ENCODE peak calls at places on chromosomes 3 and 15, in six cellular contexts. X is HepG2, N is SK-N-SH, K is K562, H is GM12891, F is GM12878. A is an unnamed sample.
A peak's percentile ranks its signal among the peaks of the same experiment; 100 is the strongest.

GRCh38 chr3:38022887-38023709 is 6.3 kb downstream of the PLCD1 start:
- DNase-seq in F (no peak), K (no peak), X (no peak), H (no peak), N (no peak), A (no peak)

GRCh38 chr3:38247366-38248035 is 18.1 kb upstream of the SLC22A13 start:
- DNase-seq in N (no peak), F (no peak), X (peak; percentile 6), K (no peak), H (no peak), A (no peak)

GRCh38 chr3:9930804-9931418 is 2.7 kb upstream of the CRELD1 start:
- DNase-seq in H (no peak), N (peak; percentile 63), F (no peak), X (peak; percentile 19), K (no peak), A (no peak)

GRCh38 chr3:9549600-9549999 is 4.0 kb downstream of the LHFPL4 start:
- DNase-seq in X (no peak), H (no peak), N (no peak), K (no peak), F (no peak), A (no peak)

GRCh38 chr3:62678841-62679240 is 196.4 kb downstream of the CADPS start:
- DNase-seq in H (no peak), F (no peak), K (no peak), X (no peak), N (no peak), A (no peak)

GRCh38 chr3:194328080-194328571 is 23.0 kb downstream of the CPN2 start:
- DNase-seq in K (peak; percentile 40), X (no peak), H (no peak), N (peak; percentile 56), F (no peak), A (no peak)

GRCh38 chr3:139481116-139481515 is 4.8 kb upstream of the RBP2 start:
- DNase-seq in X (no peak), F (no peak), N (no peak), K (no peak), H (no peak), A (no peak)

GRCh38 chr3:43153189-43154083 is 47.6 kb upstream of the POMGNT2 start:
- DNase-seq in N (no peak), X (no peak), K (no peak), H (no peak), F (no peak), A (no peak)

GRCh38 chr15:35305906-35306305 is 220.8 kb upstream of the NANOGP8 start:
- DNase-seq in X (no peak), H (no peak), K (peak; percentile 11), F (no peak), N (no peak), A (no peak)

GRCh38 chr3:194296448-194296831 is 54.7 kb downstream of the CPN2 start:
- DNase-seq in F (no peak), X (peak; percentile 42), N (no peak), K (no peak), H (no peak), A (no peak)

GRCh38 chr15:39908186-39908585 is 11.9 kb downstream of the GPR176 start:
- DNase-seq in F (no peak), X (no peak), N (peak; percentile 37), K (no peak), H (no peak), A (no peak)

GRCh38 chr3:16842710-16843270 is 42.0 kb upstream of the PLCL2 start:
- DNase-seq in H (no peak), F (no peak), N (no peak), K (no peak), X (no peak), A (no peak)

GRCh38 chr3:49799761-49800160 is at the start of gene CDHR4:
- DNase-seq in H (no peak), K (no peak), X (peak; percentile 44), F (no peak), N (no peak), A (no peak)

GRCh38 chr3:403826-404225 is 207.3 kb downstream of the CHL1 start:
- DNase-seq in K (no peak), N (no peak), H (no peak), X (no peak), F (no peak), A (no peak)

GRCh38 chr15:44163370-44163769 is 31.7 kb downstream of the FRMD5 start:
- DNase-seq in F (no peak), H (no peak), K (no peak), N (no peak), X (no peak), A (no peak)

GRCh38 chr3:37372669-37373068 is 198.3 kb upstream of the LRRFIP2 start:
- DNase-seq in H (no peak), X (no peak), F (no peak), N (no peak), K (no peak), A (no peak)

GRCh38 chr3:150960708-150961684 is 11.5 kb downstream of the CLRN1 start:
- DNase-seq in H (no peak), X (no peak), F (no peak), N (no peak), K (no peak), A (no peak)

GRCh38 chr15:62765916-62766315 is 276.6 kb upstream of the TPM1 start:
- DNase-seq in N (no peak), X (no peak), K (no peak), F (no peak), H (no peak), A (no peak)

GRCh38 chr15:66760968-66761722 is 59.1 kb downstream of the SMAD6 start:
- DNase-seq in F (no peak), K (no peak), H (no peak), X (no peak), N (no peak), A (no peak)

GRCh38 chr15:57867970-57868791 is 161.7 kb downstream of the POLR2M start:
- DNase-seq in N (no peak), K (no peak), H (no peak), X (no peak), F (no peak), A (no peak)

GRCh38 chr15:37252530-37252929 is 152.2 kb upstream of the MEIS2 start:
- DNase-seq in K (no peak), X (no peak), F (no peak), H (no peak), N (no peak), A (no peak)

GRCh38 chr3:79661866-79662265 is 105.9 kb downstream of the ROBO1 start:
- DNase-seq in H (no peak), N (no peak), F (no peak), X (no peak), K (no peak), A (no peak)
- TF ChIP-seq TAF1 in H (no peak), N (no peak), F (no peak), X (no peak), K (no peak), A (no peak)

GRCh38 chr15:31020542-31020941 is 29.1 kb upstream of the MTMR10 start:
- DNase-seq in N (no peak), H (no peak), X (no peak), K (no peak), F (no peak), A (no peak)

GRCh38 chr15:31019986-31020385 is 28.6 kb upstream of the MTMR10 start:
- DNase-seq in N (no peak), H (no peak), K (no peak), F (no peak), X (no peak), A (no peak)

GRCh38 chr15:31023841-31024240 is 32.4 kb upstream of the MTMR10 start:
- DNase-seq in N (no peak), F (no peak), H (no peak), K (no peak), X (no peak), A (no peak)

GRCh38 chr15:31024330-31024729 is 32.9 kb upstream of the MTMR10 start:
- DNase-seq in N (no peak), X (peak; percentile 79), K (no peak), F (no peak), H (no peak), A (no peak)

GRCh38 chr15:31021067-31021665 is 29.7 kb upstream of the MTMR10 start:
- DNase-seq in F (no peak), X (no peak), H (no peak), N (no peak), K (no peak), A (no peak)
- TF ChIP-seq TAF1 in F (no peak), X (no peak), H (no peak), N (no peak), K (no peak), A (no peak)

GRCh38 chr3:106135451-106136160 is 266.8 kb upstream of the CBLB start:
- DNase-seq in N (no peak), K (no peak), H (no peak), X (no peak), F (no peak), A (no peak)

GRCh38 chr3:106126016-106126525 is 257.3 kb upstream of the CBLB start:
- DNase-seq in H (no peak), K (no peak), X (no peak), F (no peak), N (no peak), A (no peak)

GRCh38 chr3:106124818-106125217 is 256.0 kb upstream of the CBLB start:
- DNase-seq in X (no peak), K (no peak), N (no peak), F (no peak), H (no peak), A (no peak)

GRCh38 chr3:106126836-106127235 is 258.0 kb upstream of the CBLB start:
- DNase-seq in N (no peak), X (no peak), H (no peak), F (no peak), K (no peak), A (no peak)

DNA sequence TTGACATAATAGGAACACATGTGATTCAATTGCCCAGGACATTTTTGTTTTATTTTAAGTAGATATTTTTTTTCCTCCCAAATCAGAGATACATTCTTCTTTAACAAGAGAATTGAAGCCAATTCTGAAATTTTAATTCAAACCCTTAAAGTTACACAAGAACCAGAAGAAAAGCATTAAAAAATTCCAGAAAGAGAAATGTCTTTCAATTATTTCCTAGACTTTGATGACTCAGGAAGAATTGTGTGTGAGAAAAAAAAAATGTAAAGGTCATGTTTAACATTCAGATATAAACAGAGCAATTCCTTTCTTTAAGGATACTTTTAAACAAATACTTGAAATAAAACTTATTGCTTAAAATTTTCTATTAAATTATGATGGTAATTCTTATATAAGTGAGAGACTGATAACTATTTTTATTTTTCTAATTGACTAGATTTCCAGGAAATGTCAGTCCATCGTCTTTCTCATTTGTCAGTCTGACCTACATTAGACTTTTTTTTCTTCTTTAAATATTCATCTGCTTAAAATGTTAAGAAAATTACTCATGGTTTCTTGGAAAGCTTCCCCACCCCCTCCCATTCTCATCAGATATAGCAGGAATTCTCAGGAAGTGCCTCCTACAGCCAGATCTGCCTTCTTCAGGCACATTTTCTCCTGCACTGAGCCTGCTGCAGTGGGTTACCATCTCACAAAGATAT is 261.7 kb upstream of the CBLB start:
- DNase-seq in N (no peak), H (no peak), X (no peak), K (peak; percentile 61), F (no peak), A (no peak)
- TF ChIP-seq TAF1 in N (no peak), H (no peak), X (no peak), K (no peak), F (no peak), A (no peak)

DNA sequence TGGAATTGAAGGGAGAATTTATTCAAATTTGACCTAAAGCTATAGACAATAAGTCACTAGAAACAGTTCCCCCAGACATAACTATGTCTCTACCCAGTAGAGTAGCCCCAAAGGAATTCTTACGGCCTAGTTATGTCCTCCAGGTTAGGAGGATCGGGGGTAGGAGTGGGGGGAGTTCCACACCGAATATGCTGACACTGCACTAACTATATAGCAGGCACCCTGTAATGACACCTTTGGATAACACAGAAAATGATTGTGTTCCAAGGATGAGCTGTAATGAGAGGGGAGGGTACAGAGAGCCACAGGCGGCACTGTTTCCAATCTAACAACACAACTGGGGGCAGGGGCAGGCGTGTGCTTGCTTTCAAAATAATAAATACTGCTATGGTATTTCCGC is 376.2 kb upstream of the RORA start:
- DNase-seq in N (no peak), H (no peak), K (no peak), F (no peak), X (no peak), A (no peak)
- TF ChIP-seq TAF1 in N (no peak), H (no peak), K (no peak), F (no peak), X (no peak), A (no peak)